ENCODE peak calls at places on chromosomes 6 and 20, in six cellular contexts. K is PC-3, Z is hepatocyte, F is GM23248, D is HepG2, J is HCT116. W is an unnamed sample.

GRCh38 chr6:168851460-168852103 is 402.1 kb downstream of the THBS2 start:
- DNase-seq in K (peak; percentile 2), Z (no peak), F (peak; percentile 59), D (no peak), J (no peak), W (no peak)

GRCh38 chr6:2158596-2159271 is 86.7 kb downstream of the GMDS start:
- DNase-seq in K (peak; percentile 25), Z (peak; percentile 54), F (peak; percentile 52), D (no peak), J (peak; percentile 70), W (peak; percentile 96)

GRCh38 chr6:170050591-170051041 is 240.3 kb downstream of the DLL1 start:
- DNase-seq in K (no peak), Z (no peak), F (no peak), D (no peak), J (no peak), W (no peak)

GRCh38 chr6:150343434-150343833 is 25.4 kb upstream of the IYD start:
- DNase-seq in K (peak; percentile 1), Z (no peak), F (peak; percentile 64), D (no peak), J (no peak), W (no peak)

GRCh38 chr20:32582659-32583580 is 2.2 kb downstream of the NOL4L start:
- DNase-seq in K (no peak), Z (peak; percentile 87), F (peak; percentile 48), D (no peak), J (no peak), W (peak; percentile 82)

GRCh38 chr6:93819189-93819588 is 399.8 kb upstream of the EPHA7 start:
- DNase-seq in K (no peak), Z (no peak), F (no peak), D (peak; percentile 0), J (no peak), W (no peak)

GRCh38 chr6:157789297-157789696 is 33.7 kb upstream of the SNX9 start:
- DNase-seq in K (no peak), Z (no peak), F (no peak), D (no peak), J (no peak), W (no peak)

GRCh38 chr6:28462401-28462800 is 19.1 kb upstream of the ZSCAN23 start:
- DNase-seq in K (no peak), Z (no peak), F (no peak), D (no peak), J (no peak), W (no peak)

GRCh38 chr20:2365666-2366065 is 15.0 kb upstream of the TGM6 start:
- DNase-seq in K (no peak), Z (no peak), F (no peak), D (no peak), J (no peak), W (no peak)

GRCh38 chr20:40843251-40843650 is 154.2 kb upstream of the MAFB start:
- DNase-seq in K (no peak), Z (no peak), F (no peak), D (no peak), J (no peak), W (no peak)

GRCh38 chr6:80531676-80532619 is 425.5 kb downstream of the BCKDHB start:
- DNase-seq in K (no peak), Z (no peak), F (no peak), D (no peak), J (no peak), W (no peak)

GRCh38 chr20:63893999-63894357 is 948 bp upstream of the DNAJC5 start:
- DNase-seq in K (peak; percentile 14), Z (no peak), F (peak; percentile 53), D (no peak), J (no peak), W (no peak)

GRCh38 chr6:144847906-144848305 is 562.8 kb downstream of the UTRN start:
- DNase-seq in K (no peak), Z (no peak), F (no peak), D (no peak), J (no peak), W (no peak)

GRCh38 chr20:10893331-10893730 is 219.5 kb upstream of the JAG1 start:
- DNase-seq in K (no peak), Z (no peak), F (no peak), D (no peak), J (no peak), W (no peak)

GRCh38 chr20:46705378-46705729 is 4.1 kb upstream of the SLC2A10 start:
- DNase-seq in K (no peak), Z (peak; percentile 29), F (peak; percentile 81), D (no peak), J (no peak), W (no peak)

GRCh38 chr6:21935561-21936028 is 342.0 kb downstream of the SOX4 start:
- DNase-seq in K (peak; percentile 69), Z (no peak), F (peak; percentile 72), D (peak; percentile 36), J (peak; percentile 27), W (peak; percentile 87)

GRCh38 chr6:143864234-143864633 is at the start of gene ZC2HC1B:
- DNase-seq in K (no peak), Z (no peak), F (no peak), D (no peak), J (no peak), W (no peak)

GRCh38 chr6:45566882-45567281 is 189.1 kb upstream of the SUPT3H start:
- DNase-seq in K (peak; percentile 80), Z (peak; percentile 66), F (peak; percentile 14), D (peak; percentile 52), J (peak; percentile 63), W (peak; percentile 53)

GRCh38 chr6:166541876-166542579 is 44.5 kb downstream of the RAMACL start:
- DNase-seq in K (no peak), Z (no peak), F (no peak), D (no peak), J (no peak), W (no peak)

GRCh38 chr20:641516-641913 is 11.5 kb downstream of the SRXN1 start:
- DNase-seq in K (no peak), Z (no peak), F (peak; percentile 49), D (peak; percentile 85), J (no peak), W (no peak)

GRCh38 chr6:163415620-163416379 is 1.3 kb downstream of the QKI start:
- DNase-seq in K (peak; percentile 33), Z (peak; percentile 77), F (peak; percentile 83), D (peak; percentile 53), J (no peak), W (peak; percentile 66)

GRCh38 chr20:47568019-47568418 is 66.3 kb downstream of the NCOA3 start:
- DNase-seq in K (peak; percentile 89), Z (peak; percentile 28), F (peak; percentile 73), D (peak; percentile 32), J (no peak), W (no peak)

GRCh38 chr20:43508106-43508505 is 609 bp downstream of the L3MBTL1 start:
- DNase-seq in K (peak; percentile 22), Z (peak; percentile 27), F (no peak), D (no peak), J (no peak), W (peak; percentile 54)

GRCh38 chr20:31652917-31653385 is 15.2 kb downstream of the COX4I2 start:
- DNase-seq in K (peak; percentile 71), Z (no peak), F (peak; percentile 79), D (no peak), J (no peak), W (no peak)

GRCh38 chr6:136014454-136015421 is 163.2 kb downstream of the PDE7B start:
- DNase-seq in K (peak; percentile 78), Z (no peak), F (peak; percentile 97), D (no peak), J (no peak), W (no peak)

GRCh38 chr6:89986650-89987074 is 92.4 kb downstream of the GJA10 start:
- DNase-seq in K (peak; percentile 37), Z (no peak), F (peak; percentile 78), D (no peak), J (no peak), W (no peak)

GRCh38 chr20:60340232-60340631 is 382.0 kb downstream of the CDH26 start:
- DNase-seq in K (no peak), Z (no peak), F (no peak), D (no peak), J (no peak), W (no peak)

GRCh38 chr6:17703256-17703694 is 3.5 kb downstream of the NUP153 start:
- DNase-seq in K (peak; percentile 80), Z (peak; percentile 47), F (peak; percentile 92), D (peak; percentile 50), J (no peak), W (no peak)

GRCh38 chr20:23139524-23139923 is 53.4 kb upstream of the CD93 start:
- DNase-seq in K (no peak), Z (no peak), F (no peak), D (no peak), J (no peak), W (no peak)

GRCh38 chr6:128889870-128890269 is 6.9 kb downstream of the LAMA2 start:
- DNase-seq in K (no peak), Z (no peak), F (no peak), D (no peak), J (no peak), W (no peak)

GRCh38 chr6:128888444-128889175 is 5.7 kb downstream of the LAMA2 start:
- DNase-seq in K (no peak), Z (no peak), F (no peak), D (no peak), J (no peak), W (no peak)

DNA sequence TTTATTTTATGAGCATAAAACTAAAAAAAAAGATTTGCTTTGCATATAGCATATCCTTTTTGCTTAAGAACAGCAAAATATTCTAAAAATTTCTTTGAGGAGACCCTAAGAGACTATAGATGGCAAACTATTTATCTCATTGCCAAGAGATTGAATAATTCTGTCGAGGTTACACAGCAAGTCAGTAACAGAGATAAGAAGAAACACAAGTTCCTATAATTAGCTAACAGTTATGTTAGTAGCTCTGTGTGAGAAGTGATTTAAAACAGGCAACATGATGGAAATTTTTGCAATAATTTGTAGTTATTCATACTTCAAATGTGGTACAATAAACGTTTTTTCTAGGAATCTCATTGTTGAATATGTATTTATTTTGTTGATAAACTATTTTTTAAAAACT is 9.1 kb downstream of the LAMA2 start:
- DNase-seq in K (no peak), Z (no peak), F (no peak), D (no peak), J (no peak), W (no peak)
- H3K27ac ChIP-seq in K (no peak overlapping the region), Z (no peak overlapping the region), F (no peak overlapping the region), D (no peak overlapping the region), J (no peak overlapping the region), W (no peak overlapping the region)

GRCh38 chr6:133890941-133891813 is 2.3 kb downstream of the TCF21 start:
- DNase-seq in K (no peak), Z (peak; percentile 39), F (peak; percentile 51), D (no peak), J (no peak), W (peak; percentile 80)
- TF ChIP-seq EZH2 in K (no peak), Z (peak; percentile 87), F (no peak), D (peak; percentile 97), J (no peak), W (peak; percentile 94)

DNA sequence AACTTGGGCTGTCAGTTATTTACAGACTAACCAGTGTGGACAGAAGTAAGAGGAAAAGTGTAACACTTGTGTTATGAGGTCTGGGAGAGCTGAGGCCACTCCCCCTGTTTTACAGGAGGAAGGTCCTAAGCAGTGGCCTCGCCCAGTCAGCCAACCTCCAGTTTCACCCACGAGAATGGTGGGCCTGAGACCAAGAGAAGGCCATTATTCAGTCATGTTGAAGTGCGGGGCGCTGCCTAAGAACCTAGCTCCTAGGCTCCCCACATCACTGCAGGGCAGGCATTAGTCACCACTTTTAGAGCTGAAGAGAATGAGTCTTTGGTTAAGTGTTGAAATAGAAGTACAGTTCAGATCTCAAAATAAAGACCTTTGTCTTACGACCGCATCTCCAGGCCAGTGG is 27.9 kb downstream of the CDYL start:
- DNase-seq in K (peak; percentile 38), Z (peak; percentile 38), F (peak; percentile 88), D (peak; percentile 34), J (no peak), W (peak; percentile 37)
- H3K79me2 ChIP-seq in K (peaks cover 99% of the 10 kb centered on the region), Z (peaks cover 100% of the 10 kb centered on the region), F (peaks cover 99% of the 10 kb centered on the region), D (peaks cover 67% of the 10 kb centered on the region), J (peaks cover 98% of the 10 kb centered on the region), W (peaks cover 100% of the 10 kb centered on the region)

GRCh38 chr6:111918825-111919224 is 45.6 kb upstream of the FYN start:
- DNase-seq in K (no peak), Z (no peak), F (peak; percentile 96), D (no peak), J (no peak), W (no peak)
- H3K27ac ChIP-seq in K (no peak overlapping the region), Z (no peak overlapping the region), F (peak overlapping the region; percentile 78), D (no peak overlapping the region), J (no peak overlapping the region), W (no peak overlapping the region)